ENCODE peak calls at places on chromosomes 2 and 18, in seven cellular contexts. H, D, F, S, A, O and X are unnamed samples.

GRCh38 chr2:95333888-95334338 is 36.8 kb downstream of the KCNIP3 start:
- DNase-seq in H (peak; percentile 97), D (no peak), F (peak; percentile 55), S (peak; percentile 97), A (peak; percentile 98), O (no peak), X (peak; percentile 96)

GRCh38 chr2:173881886-173882285 is 83.3 kb downstream of the SP3 start:
- DNase-seq in H (no peak), D (no peak), F (no peak), S (no peak), A (no peak), O (no peak), X (peak; percentile 59)

GRCh38 chr2:217086038-217086522 is 226.2 kb upstream of the TNP1 start:
- DNase-seq in H (no peak), D (no peak), F (no peak), S (peak; percentile 47), A (no peak), O (no peak), X (peak; percentile 41)

GRCh38 chr18:7755753-7756475 is 188.8 kb downstream of the PTPRM start:
- DNase-seq in H (no peak), D (no peak), F (no peak), S (peak; percentile 31), A (no peak), O (no peak), X (peak; percentile 27)

GRCh38 chr18:3037423-3037915 is 24.5 kb upstream of the LPIN2 start:
- DNase-seq in H (no peak), D (no peak), F (no peak), S (peak; percentile 67), A (peak; percentile 72), O (peak; percentile 43), X (peak; percentile 96)

GRCh38 chr2:76793647-76794334 is 728.4 kb downstream of the LRRTM4 start:
- DNase-seq in H (no peak), D (no peak), F (no peak), S (no peak), A (no peak), O (no peak), X (no peak)

GRCh38 chr2:137220438-137220998 is 455.2 kb downstream of the THSD7B start:
- DNase-seq in H (no peak), D (no peak), F (no peak), S (peak; percentile 80), A (peak; percentile 90), O (no peak), X (peak; percentile 92)

GRCh38 chr2:152354909-152355308 is 19.9 kb downstream of the FMNL2 start:
- DNase-seq in H (no peak), D (no peak), F (no peak), S (no peak), A (no peak), O (no peak), X (peak; percentile 23)

GRCh38 chr2:97957432-97958183 is 38.1 kb downstream of the TMEM131 start:
- DNase-seq in H (no peak), D (no peak), F (no peak), S (no peak), A (peak; percentile 81), O (no peak), X (peak; percentile 12)

GRCh38 chr2:10109311-10109710 is 13.2 kb upstream of the RRM2 start:
- DNase-seq in H (no peak), D (no peak), F (no peak), S (no peak), A (no peak), O (no peak), X (no peak)

GRCh38 chr2:222671259-222672067 is at the start of gene MOGAT1:
- DNase-seq in H (no peak), D (peak; percentile 77), F (peak; percentile 60), S (no peak), A (no peak), O (peak; percentile 45), X (no peak)
- TF ChIP-seq CTCF in H (no peak), D (no peak), F (no peak), S (peak; percentile 15), A (no peak), O (no peak), X (no peak)

GRCh38 chr2:205133544-205133943 is 548.8 kb upstream of the NRP2 start:
- DNase-seq in H (no peak), D (no peak), F (no peak), S (peak; percentile 24), A (no peak), O (no peak), X (no peak)

GRCh38 chr2:205129531-205129930 is 552.8 kb upstream of the NRP2 start:
- DNase-seq in H (no peak), D (no peak), F (no peak), S (no peak), A (no peak), O (no peak), X (no peak)

DNA sequence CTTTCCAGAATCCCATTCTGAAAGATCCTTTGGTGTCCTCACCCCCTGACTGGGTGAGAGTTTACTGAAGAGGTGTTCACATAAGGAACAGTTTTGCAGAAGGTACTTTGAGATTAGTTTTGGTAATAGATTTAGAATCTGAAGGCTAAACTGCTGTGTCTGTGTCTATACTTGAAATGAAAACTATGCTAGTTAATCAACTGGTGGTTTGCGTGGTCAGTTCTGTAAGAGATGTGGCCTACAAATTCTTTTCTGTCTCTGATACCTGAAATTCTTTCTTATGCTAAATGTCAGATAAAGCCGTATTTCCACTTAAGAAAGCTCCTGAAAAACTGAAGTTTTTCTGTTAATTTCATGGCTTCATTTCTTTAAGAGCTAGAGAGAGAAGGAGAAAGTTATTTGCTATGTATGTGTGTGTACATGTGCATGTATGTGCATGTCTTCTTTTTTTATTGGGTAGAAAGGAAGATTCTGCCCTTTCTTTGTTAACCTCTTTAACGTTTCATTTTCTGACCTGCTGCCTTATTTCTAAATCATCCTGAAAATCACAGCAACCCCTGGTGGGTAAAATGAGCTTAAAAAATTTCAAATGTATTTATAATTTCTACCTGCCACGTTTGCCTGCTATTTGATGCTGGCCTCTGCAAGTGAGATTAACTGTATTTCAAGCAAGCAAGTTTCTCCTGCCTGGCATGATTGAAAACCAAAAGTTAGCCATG is 552.0 kb upstream of the NRP2 start:
- DNase-seq in H (no peak), D (no peak), F (no peak), S (peak; percentile 45), A (no peak), O (no peak), X (no peak)
- TF ChIP-seq CTCF in H (no peak), D (no peak), F (no peak), S (peak; percentile 6), A (no peak), O (no peak), X (no peak)

GRCh38 chr2:96869281-96869823 is 528 bp downstream of the SEMA4C start:
- DNase-seq in H (no peak), D (peak; percentile 69), F (peak; percentile 81), S (peak; percentile 71), A (peak; percentile 44), O (peak; percentile 67), X (no peak)
- TF ChIP-seq CTCF in H (no peak), D (peak; percentile 2), F (no peak), S (no peak), A (no peak), O (peak; percentile 7), X (no peak)

DNA sequence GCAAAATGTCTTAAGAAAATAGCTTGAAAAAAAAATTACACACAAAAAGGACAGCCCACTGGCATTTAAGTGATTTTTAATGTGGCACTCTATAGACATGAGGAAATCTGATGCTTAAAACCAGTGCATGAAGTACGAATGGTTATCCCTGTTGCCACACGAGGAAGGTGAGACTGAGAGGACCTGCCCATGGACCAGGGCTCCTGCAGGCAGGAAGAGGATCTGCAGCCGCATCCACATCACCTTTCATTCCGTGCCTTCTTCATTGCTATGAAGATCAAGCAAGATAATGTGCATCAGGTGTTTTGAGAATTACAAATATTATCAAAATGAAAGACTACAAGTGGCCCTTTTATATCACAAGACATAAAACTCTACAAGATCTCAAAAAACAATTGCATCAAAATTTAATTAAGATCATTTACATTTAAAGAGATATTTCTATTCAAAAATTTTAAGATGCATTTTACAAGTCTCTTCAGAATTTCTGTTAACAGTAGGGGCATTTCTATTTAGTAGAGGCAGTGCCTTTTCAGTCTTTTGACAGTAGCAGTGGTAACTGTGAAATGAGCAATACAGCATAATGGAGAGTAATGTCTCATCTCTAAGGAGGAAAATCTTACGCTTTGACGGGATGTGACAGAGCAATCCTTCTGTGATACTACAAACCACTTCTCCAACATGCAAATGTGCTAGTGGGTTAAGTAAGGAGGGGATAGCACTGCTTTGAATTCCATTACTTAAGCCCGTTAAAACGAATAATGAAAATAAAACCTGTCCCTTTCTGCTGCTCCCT is 83.4 kb downstream of the SLC5A7 start:
- DNase-seq in H (no peak), D (peak; percentile 20), F (no peak), S (no peak), A (no peak), O (no peak), X (no peak)
- TF ChIP-seq CTCF in H (no peak), D (no peak), F (no peak), S (no peak), A (no peak), O (no peak), X (peak; percentile 1)